ENCODE peak calls at places on chromosomes 16 and 17, in nine cellular contexts. V is head of caudate nucleus; P is GDM1; K is LHCN-M2; W is T47D; Z is lower leg skin; B is endothelial cell; M is stimulated activated CD8-positive, alpha-beta memory T cell treated with anti-CD3 and anti-CD28 coated beads, Interleukin-15, amount 100 ng/mL, for 24 hours; X is neuronal stem cell. N is an unnamed sample.

GRCh38 chr17:61414141-61414935 is 14.7 kb downstream of the TBX2 start:
- DNase-seq in V (no peak), P (no peak), K (no peak), W (no peak), Z (peak; percentile 83), B (no peak), M (no peak), X (no peak), N (no peak)

GRCh38 chr17:71855000-71855399 is 265.8 kb upstream of the SOX9 start:
- DNase-seq in V (no peak), P (no peak), K (no peak), W (no peak), Z (no peak), B (no peak), M (no peak), X (no peak), N (no peak)

GRCh38 chr16:68510775-68511174 is 28.3 kb upstream of the ZFP90 start:
- DNase-seq in V (no peak), P (no peak), K (no peak), W (no peak), Z (no peak), B (no peak), M (no peak), X (no peak), N (no peak)

GRCh38 chr16:71426069-71426879 is 15.6 kb downstream of the TLE7 start:
- DNase-seq in V (no peak), P (no peak), K (peak; percentile 75), W (no peak), Z (peak; percentile 84), B (peak; percentile 86), M (no peak), X (peak; percentile 90), N (peak; percentile 10)

GRCh38 chr17:4549781-4550533 is 5.2 kb downstream of the MYBBP1A start:
- DNase-seq in V (no peak), P (no peak), K (no peak), W (no peak), Z (peak; percentile 82), B (no peak), M (no peak), X (no peak), N (no peak)

GRCh38 chr17:3773511-3773910 is 27.5 kb downstream of the ITGAE start:
- DNase-seq in V (no peak), P (no peak), K (peak; percentile 32), W (no peak), Z (no peak), B (no peak), M (no peak), X (no peak), N (no peak)

GRCh38 chr17:78144146-78144719 is 2.0 kb upstream of the C17orf99 start:
- DNase-seq in V (peak; percentile 60), P (peak; percentile 78), K (peak; percentile 48), W (peak; percentile 77), Z (peak; percentile 93), B (no peak), M (no peak), X (no peak), N (no peak)

GRCh38 chr16:71501562-71501961 is 12.4 kb upstream of the ZNF19 start:
- DNase-seq in V (no peak), P (no peak), K (no peak), W (no peak), Z (no peak), B (no peak), M (no peak), X (no peak), N (no peak)

GRCh38 chr16:2516391-2517240 is 2.9 kb downstream of the ATP6V0C start:
- DNase-seq in V (no peak), P (peak; percentile 42), K (no peak), W (no peak), Z (no peak), B (no peak), M (no peak), X (no peak), N (no peak)

GRCh38 chr17:21239680-21240374 is 13.4 kb downstream of the NATD1 start:
- DNase-seq in V (no peak), P (no peak), K (no peak), W (peak; percentile 23), Z (no peak), B (peak; percentile 21), M (no peak), X (no peak), N (no peak)

GRCh38 chr16:46862555-46863447 is 21.4 kb upstream of the GPT2 start:
- DNase-seq in V (no peak), P (no peak), K (peak; percentile 52), W (no peak), Z (no peak), B (no peak), M (no peak), X (no peak), N (peak; percentile 14)

GRCh38 chr16:8951447-8952280 is 12.0 kb downstream of the USP7 start:
- DNase-seq in V (no peak), P (no peak), K (no peak), W (no peak), Z (no peak), B (no peak), M (no peak), X (no peak), N (no peak)

GRCh38 chr16:10600792-10601443 is 20.5 kb upstream of the EMP2 start:
- DNase-seq in V (no peak), P (no peak), K (peak; percentile 78), W (no peak), Z (no peak), B (no peak), M (no peak), X (no peak), N (no peak)

GRCh38 chr16:84047626-84048025 is 5.0 kb upstream of the SLC38A8 start:
- DNase-seq in V (no peak), P (no peak), K (no peak), W (no peak), Z (no peak), B (no peak), M (no peak), X (no peak), N (no peak)

GRCh38 chr16:12458591-12459400 is 344.9 kb downstream of the CPPED1 start:
- DNase-seq in V (no peak), P (peak; percentile 84), K (no peak), W (no peak), Z (no peak), B (no peak), M (no peak), X (no peak), N (peak; percentile 14)

GRCh38 chr17:76725580-76726230 is 701 bp downstream of the JMJD6 start:
- DNase-seq in V (peak; percentile 53), P (peak; percentile 30), K (peak; percentile 34), W (peak; percentile 61), Z (peak; percentile 96), B (no peak), M (peak; percentile 43), X (no peak), N (peak; percentile 66)

GRCh38 chr17:5686246-5686645 is 101.9 kb upstream of the NLRP1 start:
- DNase-seq in V (no peak), P (no peak), K (no peak), W (no peak), Z (no peak), B (no peak), M (no peak), X (no peak), N (no peak)

GRCh38 chr17:50268632-50269287 is 5.5 kb upstream of the TMEM92 start:
- DNase-seq in V (no peak), P (no peak), K (no peak), W (no peak), Z (peak; percentile 82), B (no peak), M (no peak), X (no peak), N (no peak)

GRCh38 chr16:152141-153128 is at the start of gene HBZ:
- DNase-seq in V (no peak), P (no peak), K (no peak), W (no peak), Z (no peak), B (no peak), M (no peak), X (no peak), N (no peak)

GRCh38 chr16:66382171-66382965 is 15.9 kb downstream of the CDH5 start:
- DNase-seq in V (no peak), P (no peak), K (peak; percentile 28), W (no peak), Z (no peak), B (peak; percentile 49), M (no peak), X (no peak), N (no peak)

GRCh38 chr16:53821487-53821886 is 117.5 kb downstream of the FTO start:
- DNase-seq in V (no peak), P (no peak), K (peak; percentile 39), W (no peak), Z (no peak), B (no peak), M (no peak), X (no peak), N (no peak)

GRCh38 chr17:16937431-16937830 is 34.5 kb downstream of the TNFRSF13B start:
- DNase-seq in V (no peak), P (no peak), K (no peak), W (no peak), Z (peak; percentile 54), B (no peak), M (no peak), X (no peak), N (no peak)

GRCh38 chr16:1972490-1972877 is 631 bp downstream of the TBL3 start:
- DNase-seq in V (no peak), P (no peak), K (no peak), W (no peak), Z (no peak), B (no peak), M (no peak), X (no peak), N (no peak)

GRCh38 chr16:8936421-8936820 is 27.3 kb downstream of the USP7 start:
- DNase-seq in V (peak; percentile 44), P (no peak), K (peak; percentile 34), W (peak; percentile 70), Z (no peak), B (peak; percentile 49), M (peak; percentile 34), X (no peak), N (peak; percentile 79)

GRCh38 chr17:31249742-31250141 is 47.3 kb downstream of the OMG start:
- DNase-seq in V (no peak), P (no peak), K (no peak), W (no peak), Z (no peak), B (no peak), M (no peak), X (no peak), N (no peak)

GRCh38 chr17:75088902-75089417 is 1.2 kb downstream of the SLC16A5 start:
- DNase-seq in V (no peak), P (no peak), K (peak; percentile 27), W (no peak), Z (no peak), B (no peak), M (no peak), X (no peak), N (no peak)

GRCh38 chr16:87593710-87594258 is 8.5 kb upstream of the JPH3 start:
- DNase-seq in V (no peak), P (no peak), K (no peak), W (no peak), Z (no peak), B (no peak), M (no peak), X (no peak), N (no peak)

GRCh38 chr17:82611140-82612058 is 36.8 kb downstream of the WDR45B start:
- DNase-seq in V (no peak), P (no peak), K (no peak), W (no peak), Z (no peak), B (no peak), M (no peak), X (no peak), N (no peak)

GRCh38 chr16:72908362-72908838 is 139.5 kb downstream of the ZFHX3 start:
- DNase-seq in V (peak; percentile 23), P (no peak), K (peak; percentile 15), W (no peak), Z (no peak), B (no peak), M (no peak), X (no peak), N (no peak)

GRCh38 chr17:82440991-82441627 is 9.4 kb downstream of the CYBC1 start:
- DNase-seq in V (peak; percentile 46), P (no peak), K (peak; percentile 72), W (no peak), Z (no peak), B (no peak), M (no peak), X (no peak), N (no peak)

GRCh38 chr17:59754547-59754946 is 47.1 kb downstream of the VMP1 start:
- DNase-seq in V (no peak), P (no peak), K (peak; percentile 97), W (no peak), Z (no peak), B (no peak), M (no peak), X (no peak), N (no peak)